ENCODE peak calls at places on chromosomes 6 and 20, in nine cellular contexts. O is cardiac muscle cell; X is A549; T is brain microvascular endothelial cell; D is tibial nerve; Y is upper lobe of right lung; L is tibial artery; K is CD4-positive, alpha-beta memory T cell; S is heart left ventricle. Q is an unnamed sample.

GRCh38 chr6:36040958-36041357 is 13.3 kb downstream of the MAPK14 start:
- DNase-seq in T (no peak), L (no peak), O (no peak), X (no peak), Y (no peak), D (no peak), K (no peak), S (no peak), Q (no peak)

GRCh38 chr6:131574686-131575085 is 1.7 kb downstream of the ARG1 start:
- DNase-seq in X (no peak), S (no peak), O (no peak), L (no peak), K (no peak), T (no peak), D (no peak), Y (no peak), Q (no peak)

GRCh38 chr20:49724637-49725606 is 11.2 kb upstream of the B4GALT5 start:
- DNase-seq in D (peak), S (no peak), K (no peak), O (peak), T (no peak), Y (no peak), X (no peak), L (peak), Q (no peak)

GRCh38 chr20:50163570-50164317 is 10.2 kb upstream of the PEDS1 start:
- DNase-seq in S (peak), O (peak), K (no peak), D (peak), T (no peak), X (no peak), L (no peak), Y (no peak), Q (no peak)

GRCh38 chr20:12936020-12936419 is 72.8 kb upstream of the SPTLC3 start:
- DNase-seq in K (no peak), D (no peak), Y (no peak), O (no peak), L (no peak), X (peak), S (no peak), T (no peak), Q (no peak)

GRCh38 chr6:39301606-39302005 is 12.6 kb downstream of the KCNK17 start:
- DNase-seq in Y (no peak), D (no peak), T (no peak), S (no peak), K (no peak), O (no peak), L (no peak), X (peak), Q (no peak)

GRCh38 chr20:43752561-43753301 is 25.9 kb upstream of the GTSF1L start:
- DNase-seq in Y (peak), D (no peak), O (peak), L (no peak), S (peak), K (no peak), X (no peak), T (peak), Q (no peak)

GRCh38 chr6:137160763-137161162 is 12.7 kb downstream of the IL22RA2 start:
- DNase-seq in D (no peak), L (no peak), X (no peak), S (no peak), Y (no peak), T (peak), O (peak), K (no peak), Q (no peak)

GRCh38 chr6:105763866-105764265 is 322.3 kb upstream of the PRDM1 start:
- DNase-seq in S (no peak), X (no peak), K (no peak), D (no peak), Y (no peak), O (no peak), L (no peak), T (peak), Q (no peak)

GRCh38 chr20:50186987-50187402 is 3.6 kb upstream of the CEBPB start:
- DNase-seq in L (no peak), T (no peak), S (no peak), K (no peak), Y (no peak), X (peak), D (no peak), O (no peak), Q (no peak)

GRCh38 chr6:82711105-82711829 is 347.6 kb downstream of the TPBG start:
- DNase-seq in D (no peak), T (no peak), L (no peak), K (no peak), O (no peak), S (no peak), X (no peak), Y (no peak), Q (peak)

GRCh38 chr6:21219241-21219640 is 374.3 kb upstream of the SOX4 start:
- DNase-seq in O (no peak), X (no peak), T (no peak), D (no peak), S (no peak), Y (no peak), L (no peak), K (no peak), Q (no peak)

GRCh38 chr6:7312616-7313504 is at the start of gene SSR1:
- DNase-seq in L (peak), Y (peak), O (peak), X (peak), K (peak), T (peak), S (peak), D (peak), Q (peak)

GRCh38 chr6:7311920-7312615 is 931 bp downstream of the SSR1 start:
- DNase-seq in T (peak), L (no peak), O (no peak), D (no peak), K (peak), S (no peak), Y (no peak), X (peak), Q (no peak)

GRCh38 chr6:7313505-7314165 is 636 bp upstream of the SSR1 start:
- DNase-seq in S (no peak), D (no peak), T (no peak), Y (no peak), K (no peak), L (no peak), O (no peak), X (no peak), Q (no peak)

GRCh38 chr6:7309050-7309449 is 3.9 kb downstream of the SSR1 start:
- DNase-seq in L (no peak), X (no peak), S (no peak), D (no peak), K (no peak), Y (no peak), T (no peak), O (no peak), Q (no peak)

GRCh38 chr6:7311171-7311570 is 1.8 kb downstream of the SSR1 start:
- DNase-seq in S (no peak), T (no peak), X (no peak), L (no peak), Y (no peak), D (no peak), K (no peak), O (peak), Q (no peak)
- H3K4me3 ChIP-seq in S (no peak), T (peak), X (peak), L (no peak), Y (no peak), D (peak), K (no peak), O (peak), Q (peak)

DNA sequence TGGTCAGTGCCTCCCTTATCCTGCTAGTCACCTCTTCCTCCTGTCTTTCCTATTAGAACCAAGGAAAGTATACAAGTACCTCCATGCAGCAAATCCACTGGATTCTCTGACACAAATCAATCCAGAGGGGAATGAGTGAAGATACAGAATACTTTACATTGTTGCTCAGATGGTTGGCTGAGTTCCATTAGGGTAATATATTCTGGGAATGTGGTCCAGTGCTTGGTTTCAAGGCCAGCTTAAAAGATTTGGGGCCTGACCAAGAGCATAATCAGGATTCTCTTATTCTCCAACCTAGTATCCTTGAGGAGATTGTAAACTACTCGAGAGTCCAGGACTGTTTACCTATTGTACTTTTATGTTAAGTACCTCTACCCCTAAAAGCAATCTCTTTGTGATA is 23.0 kb downstream of the CARMIL1 start:
- DNase-seq in Y (no peak), O (peak), D (no peak), L (no peak), X (no peak), S (no peak), T (no peak), K (no peak), Q (no peak)
- H3K27ac ChIP-seq in Y (peak), O (peak), D (no peak), L (peak), X (peak), S (peak), T (no peak), K (no peak), Q (no peak)

DNA sequence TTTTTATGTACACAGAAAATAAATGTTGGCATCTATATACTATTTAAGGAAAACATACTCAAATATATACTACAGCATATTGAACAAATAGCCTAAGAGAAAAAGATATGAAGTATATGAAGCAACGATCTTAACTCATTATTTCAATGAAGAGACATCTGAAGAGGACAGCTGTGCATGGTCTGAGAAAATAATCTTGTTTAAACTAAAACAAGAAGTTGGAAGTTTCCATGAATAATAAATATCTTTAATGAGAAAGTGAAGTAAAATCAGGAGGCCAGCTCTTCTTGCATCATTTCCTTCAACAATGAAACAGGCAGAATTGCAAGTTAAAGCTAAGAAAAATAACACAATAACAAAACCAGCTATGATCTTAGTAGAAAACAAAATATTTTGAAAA is 1265.4 kb upstream of the MAP3K7 start:
- DNase-seq in X (no peak), Y (no peak), K (no peak), L (no peak), D (no peak), T (no peak), S (no peak), O (no peak), Q (no peak)
- H3K4me3 ChIP-seq in X (no peak), Y (no peak), K (no peak), L (no peak), D (no peak), T (no peak), S (no peak), O (no peak), Q (no peak)

GRCh38 chr20:3210346-3210745 is 1.0 kb downstream of the ITPA start:
- DNase-seq in L (no peak), O (no peak), S (no peak), T (no peak), X (no peak), K (no peak), D (no peak), Y (no peak), Q (no peak)

GRCh38 chr20:3213226-3213625 is 3.9 kb downstream of the ITPA start:
- DNase-seq in L (no peak), D (no peak), O (no peak), T (no peak), S (no peak), X (no peak), K (no peak), Y (no peak), Q (no peak)

GRCh38 chr20:3204124-3204794 is at the start of gene DDRGK1:
- DNase-seq in O (peak), S (peak), K (peak), T (peak), L (peak), Y (peak), X (peak), D (peak), Q (peak)

GRCh38 chr20:3209023-3209945 is at the start of gene ITPA:
- DNase-seq in S (no peak), L (no peak), O (peak), K (peak), T (peak), X (peak), Y (peak), D (no peak), Q (peak)

GRCh38 chr20:3209946-3210317 is 634 bp downstream of the ITPA start:
- DNase-seq in K (peak), S (no peak), T (peak), Y (no peak), D (no peak), L (no peak), X (no peak), O (peak), Q (no peak)
- H3K27ac ChIP-seq in K (peak), S (peak), T (peak), Y (peak), D (peak), L (peak), X (peak), O (peak), Q (peak)

GRCh38 chr6:53496100-53496499 is 48.8 kb downstream of the GCLC start:
- DNase-seq in O (no peak), Y (no peak), T (no peak), X (no peak), D (no peak), S (no peak), L (no peak), K (no peak), Q (no peak)

GRCh38 chr6:53493635-53494025 is 51.3 kb downstream of the GCLC start:
- DNase-seq in O (no peak), X (no peak), D (no peak), T (no peak), Y (no peak), K (no peak), S (no peak), L (no peak), Q (no peak)

GRCh38 chr6:53494076-53494475 is 50.8 kb downstream of the GCLC start:
- DNase-seq in D (no peak), S (no peak), X (no peak), K (no peak), T (no peak), L (no peak), O (peak), Y (no peak), Q (no peak)

GRCh38 chr6:53495496-53495895 is 49.4 kb downstream of the GCLC start:
- DNase-seq in T (no peak), S (no peak), O (no peak), K (no peak), D (no peak), L (no peak), X (no peak), Y (no peak), Q (no peak)

GRCh38 chr6:53492860-53493634 is 51.9 kb downstream of the GCLC start:
- DNase-seq in X (peak), S (no peak), D (no peak), Y (no peak), T (peak), K (peak), L (no peak), O (peak), Q (no peak)
- H3K4me3 ChIP-seq in X (peak), S (peak), D (no peak), Y (no peak), T (peak), K (no peak), L (peak), O (no peak), Q (peak)

GRCh38 chr20:62377615-62378085 is 9.3 kb upstream of the RPS21 start:
- DNase-seq in L (peak), K (no peak), T (no peak), D (no peak), O (no peak), X (no peak), Y (no peak), S (peak), Q (no peak)
- H3K27ac ChIP-seq in L (peak), K (no peak), T (no peak), D (no peak), O (peak), X (peak), Y (peak), S (peak), Q (no peak)

GRCh38 chr6:46024122-46024769 is 8.6 kb upstream of the CLIC5 start:
- DNase-seq in X (no peak), O (no peak), S (no peak), K (no peak), L (no peak), D (no peak), T (no peak), Y (no peak), Q (no peak)
- H3K4me3 ChIP-seq in X (no peak), O (no peak), S (no peak), K (no peak), L (no peak), D (no peak), T (no peak), Y (no peak), Q (no peak)

DNA sequence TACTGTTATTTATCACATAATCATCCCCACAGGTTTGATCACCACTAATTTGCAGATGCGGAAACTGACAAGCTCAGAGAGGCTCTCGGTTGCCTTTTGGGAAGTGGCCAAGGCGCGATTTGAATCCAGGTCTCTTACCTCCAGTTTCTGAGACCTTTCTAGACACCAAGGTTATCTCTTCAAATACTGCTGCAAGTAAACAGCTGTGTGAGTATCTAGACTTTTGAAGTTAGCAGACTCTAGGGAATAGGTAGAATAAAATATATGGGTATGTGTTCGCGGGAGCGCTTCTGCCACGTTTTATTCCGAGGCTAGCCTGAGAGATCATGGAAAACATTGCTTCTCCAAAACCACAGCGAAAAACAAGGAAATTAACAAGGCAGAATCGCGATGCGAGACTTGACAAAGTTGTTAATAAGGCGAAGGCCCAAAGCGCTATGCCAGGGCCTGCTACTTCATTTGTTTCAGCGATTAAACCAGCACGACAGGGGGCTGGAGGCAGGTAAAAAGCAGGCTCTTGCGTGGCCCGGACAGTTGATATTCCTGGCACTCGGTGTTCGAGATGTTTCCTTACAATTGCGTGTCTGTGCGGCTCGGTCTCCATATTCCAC is 1.8 kb upstream of the JARID2 start:
- DNase-seq in T (no peak), K (no peak), Y (no peak), S (no peak), X (peak), O (peak), D (no peak), L (no peak), Q (no peak)
- H3K27ac ChIP-seq in T (no peak), K (peak), Y (no peak), S (peak), X (peak), O (peak), D (peak), L (peak), Q (peak)

DNA sequence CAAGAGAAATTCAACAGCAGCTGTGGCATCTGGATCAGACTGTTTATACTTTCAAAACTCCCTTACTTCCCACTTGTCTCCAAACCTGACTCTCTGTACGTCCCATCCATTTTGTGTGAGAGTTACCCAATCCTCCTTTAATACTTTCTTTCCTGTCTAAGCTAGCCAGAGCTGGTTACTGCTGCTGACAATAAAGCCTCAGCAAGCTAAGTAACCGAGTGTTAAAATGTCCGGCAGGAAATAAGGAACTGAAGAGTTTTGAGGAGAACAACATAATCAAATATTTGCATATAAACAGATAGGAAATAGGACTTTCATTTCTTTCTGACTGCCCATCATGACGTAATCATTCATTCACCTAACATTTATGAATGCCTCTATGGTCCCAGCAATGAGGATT is 11.6 kb downstream of the TMEM30A start:
- DNase-seq in S (no peak), Y (no peak), T (no peak), O (no peak), X (no peak), L (no peak), K (no peak), D (no peak), Q (no peak)
- H3K4me3 ChIP-seq in S (no peak), Y (no peak), T (no peak), O (no peak), X (no peak), L (no peak), K (no peak), D (no peak), Q (no peak)